ENCODE peak calls at places on chromosomes 2 and 18, in five cellular contexts. I is H9, Z is neuronal stem cell, B is H1, A is mesenchymal stem cell. V is an unnamed sample. For H3K9me3, the result is how much of the 10 kb centered on the place peaks cover.

GRCh38 chr18:3262234-3263171 is 570 bp downstream of the MYL12B start:
- DNase-seq in I (no peak), Z (no peak), B (peak), A (peak), V (peak)

GRCh38 chr2:185402474-185402873 is 336.1 kb upstream of the FSIP2 start:
- DNase-seq in I (no peak), Z (no peak), B (no peak), A (no peak), V (no peak)

GRCh38 chr18:44452346-44452745 is 228.3 kb upstream of the SETBP1 start:
- DNase-seq in I (no peak), Z (no peak), B (no peak), A (no peak), V (no peak)

GRCh38 chr2:72515696-72516095 is 310.1 kb downstream of the EXOC6B start:
- DNase-seq in I (no peak), Z (no peak), B (no peak), A (no peak), V (no peak)

GRCh38 chr2:66478729-66479316 is 43.9 kb downstream of the MEIS1 start:
- DNase-seq in I (no peak), Z (no peak), B (no peak), A (no peak), V (no peak)

GRCh38 chr2:65291221-65292094 is 63.8 kb downstream of the ACTR2 start:
- DNase-seq in I (no peak), Z (no peak), B (no peak), A (no peak), V (no peak)

GRCh38 chr2:180980943-180981898 is 816 bp downstream of the UBE2E3 start:
- DNase-seq in I (no peak), Z (peak), B (no peak), A (peak), V (peak)

GRCh38 chr2:84527137-84528129 is 11.1 kb downstream of the DNAH6 start:
- DNase-seq in I (no peak), Z (no peak), B (no peak), A (no peak), V (no peak)

GRCh38 chr2:176092270-176093144 is at the start of gene HOXD13:
- DNase-seq in I (peak), Z (no peak), B (peak), A (no peak), V (no peak)

GRCh38 chr2:18092760-18093159 is 214.3 kb downstream of the KCNS3 start:
- DNase-seq in I (no peak), Z (no peak), B (no peak), A (no peak), V (no peak)

GRCh38 chr2:1791670-1792069 is 47.4 kb upstream of the PXDN start:
- DNase-seq in I (no peak), Z (no peak), B (no peak), A (no peak), V (no peak)

GRCh38 chr2:18701981-18702380 is 112.6 kb upstream of the NT5C1B start:
- DNase-seq in I (no peak), Z (no peak), B (no peak), A (no peak), V (no peak)

GRCh38 chr2:225400060-225400511 is 576 bp downstream of the NYAP2 start:
- DNase-seq in I (peak), Z (peak), B (peak), A (peak), V (peak)

GRCh38 chr18:45775241-45775676 is 50.2 kb upstream of the SIGLEC15 start:
- DNase-seq in I (peak), Z (no peak), B (peak), A (peak), V (peak)

GRCh38 chr2:148751907-148752306 is 107.4 kb downstream of the EPC2 start:
- DNase-seq in I (no peak), Z (no peak), B (no peak), A (no peak), V (no peak)

DNA sequence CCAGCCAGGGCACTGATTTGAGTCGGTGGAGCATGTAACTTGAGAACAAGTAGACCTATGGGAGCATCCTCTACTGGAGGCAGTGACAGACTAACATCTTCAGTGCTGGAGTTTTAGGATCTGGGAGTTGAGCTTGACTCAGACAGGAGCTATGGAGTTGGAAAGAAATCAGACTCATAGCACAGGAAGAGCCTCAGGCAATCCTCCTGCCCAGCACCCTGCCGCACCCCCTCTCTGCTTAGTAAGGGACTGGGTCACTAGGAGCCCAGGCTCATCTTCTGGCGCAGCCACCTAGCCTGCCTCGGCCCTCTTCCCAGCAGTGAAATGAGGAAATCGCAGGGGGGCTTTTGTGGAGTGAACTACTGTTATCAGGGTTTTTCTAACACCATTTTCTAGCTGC is 3.6 kb downstream of the ARID5A start:
- DNase-seq in I (no peak), Z (no peak), B (no peak), A (no peak), V (peak)
- H2BK12ac ChIP-seq in I (no peak), Z (no peak), B (peak), A (no peak), V (no peak)

DNA sequence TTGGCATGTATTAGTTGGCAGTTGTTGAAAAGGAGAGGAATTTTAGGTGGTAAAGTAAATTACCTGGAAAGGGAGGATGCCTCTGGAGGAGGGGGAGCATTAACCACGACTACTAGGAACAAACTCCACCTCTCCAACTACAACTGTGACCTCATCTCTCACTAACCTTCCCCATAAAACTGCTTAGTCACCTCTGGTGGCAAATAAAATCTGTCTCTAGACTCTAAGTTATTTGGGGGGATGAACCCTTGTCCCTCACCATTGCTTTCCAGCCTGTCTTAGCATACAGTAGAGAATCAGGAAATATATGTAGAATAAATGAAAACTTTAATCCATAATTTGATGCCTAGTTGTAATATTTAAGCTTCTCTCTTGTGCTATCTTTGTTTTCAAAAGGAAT is 27.6 kb upstream of the MYO1B start:
- DNase-seq in I (no peak), Z (no peak), B (no peak), A (peak), V (no peak)
- H2BK5ac ChIP-seq in I (no peak), Z (no peak), B (no peak), A (no peak), V (no peak)

GRCh38 chr2:62084823-62085222 is 111.1 kb upstream of the B3GNT2 start:
- DNase-seq in I (no peak), Z (no peak), B (no peak), A (no peak), V (no peak)

GRCh38 chr2:62091471-62091870 is 104.4 kb upstream of the B3GNT2 start:
- DNase-seq in I (no peak), Z (no peak), B (no peak), A (no peak), V (no peak)

GRCh38 chr2:62089658-62090057 is 106.3 kb upstream of the B3GNT2 start:
- DNase-seq in I (no peak), Z (no peak), B (no peak), A (no peak), V (peak)
- H3K9me3 ChIP-seq in I (under half), Z (under half), B (under half), A (under half), V (under half)

DNA sequence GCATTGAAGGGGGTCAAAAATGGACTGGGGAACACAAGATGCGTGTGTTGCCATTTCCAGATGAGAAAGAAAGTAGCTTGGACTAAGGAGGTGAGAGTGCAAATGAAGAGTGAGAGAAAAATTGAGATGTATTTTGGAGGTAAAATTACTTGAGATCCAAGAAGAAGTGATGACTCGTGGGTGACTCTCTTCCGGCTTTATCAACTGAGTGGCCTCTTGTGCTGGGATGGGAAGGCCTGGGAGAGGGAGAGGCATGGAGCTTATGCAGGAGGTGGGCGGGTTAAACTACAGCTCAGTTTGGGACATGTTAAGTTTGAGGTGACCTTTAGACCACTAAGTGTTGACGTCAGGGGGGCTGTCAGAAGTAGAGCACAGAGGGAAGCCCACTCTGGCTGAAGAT is 34.9 kb downstream of the SULT1C2 start:
- DNase-seq in I (no peak), Z (no peak), B (no peak), A (peak), V (no peak)
- H2BK12ac ChIP-seq in I (no peak), Z (no peak), B (no peak), A (no peak), V (no peak)

GRCh38 chr2:88694015-88694414 is 2.5 kb downstream of the RPIA start:
- DNase-seq in I (no peak), Z (no peak), B (no peak), A (no peak), V (no peak)

GRCh38 chr2:88692187-88692586 is 714 bp downstream of the RPIA start:
- DNase-seq in I (peak), Z (peak), B (peak), A (peak), V (peak)

GRCh38 chr2:88690591-88691338 is 708 bp upstream of the RPIA start:
- DNase-seq in I (peak), Z (no peak), B (no peak), A (no peak), V (peak)

GRCh38 chr2:88687384-88687783 is 4.1 kb upstream of the RPIA start:
- DNase-seq in I (no peak), Z (no peak), B (no peak), A (no peak), V (no peak)

GRCh38 chr2:88691339-88692183 is at the start of gene RPIA:
- DNase-seq in I (peak), Z (peak), B (peak), A (peak), V (peak)
- H2BK5ac ChIP-seq in I (no peak), Z (no peak), B (peak), A (no peak), V (peak)

GRCh38 chr2:240197439-240198139 is 57.1 kb upstream of the OTOS start:
- DNase-seq in I (no peak), Z (no peak), B (no peak), A (no peak), V (no peak)

GRCh38 chr2:240198226-240198625 is 57.8 kb upstream of the OTOS start:
- DNase-seq in I (peak), Z (no peak), B (no peak), A (no peak), V (no peak)

GRCh38 chr2:240196716-240197438 is 56.4 kb upstream of the OTOS start:
- DNase-seq in I (peak), Z (no peak), B (no peak), A (no peak), V (no peak)

GRCh38 chr2:240200230-240201051 is 60.0 kb upstream of the OTOS start:
- DNase-seq in I (peak), Z (no peak), B (peak), A (no peak), V (no peak)

DNA sequence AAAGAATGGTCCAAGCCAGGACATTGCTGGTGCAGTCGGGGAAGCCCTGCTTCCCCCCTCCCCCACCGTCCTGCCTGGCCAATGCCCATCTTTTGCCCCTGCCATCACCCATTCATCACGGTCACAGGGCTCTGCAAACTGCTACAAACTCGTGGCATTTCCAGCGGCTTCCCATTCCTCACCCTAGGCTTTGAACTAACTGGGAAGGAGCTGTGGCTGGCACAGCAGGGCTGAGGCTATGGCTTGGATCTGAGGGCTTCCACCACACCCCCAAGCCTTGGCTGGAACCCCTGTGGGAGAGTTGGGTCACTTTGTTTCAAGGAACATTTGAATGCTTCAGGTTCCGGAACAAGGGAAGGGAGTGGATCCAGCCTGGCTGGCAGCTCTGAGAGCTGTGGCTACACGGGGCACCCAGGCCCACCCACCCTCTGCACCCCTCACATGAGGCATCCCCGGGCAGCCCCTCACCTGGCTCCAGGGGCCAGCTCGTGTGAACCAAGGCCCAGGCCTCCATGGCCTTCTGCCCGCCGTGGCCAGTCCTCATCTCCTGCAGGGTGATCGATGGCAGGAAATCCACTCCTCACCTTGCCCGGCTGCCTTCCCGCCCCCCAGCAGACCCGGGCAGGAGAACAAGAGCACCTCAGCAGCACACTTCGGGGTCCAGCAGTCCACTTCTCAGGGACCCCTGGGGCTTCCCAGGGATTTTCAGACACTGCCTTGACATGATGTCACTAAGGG is 58.8 kb upstream of the OTOS start:
- DNase-seq in I (peak), Z (no peak), B (peak), A (no peak), V (no peak)
- H3K9me3 ChIP-seq in I (under half), Z (under half), B (under half), A (under half), V (under half)

V was measured in trophoblast cell.